ENCODE peak calls at places on chromosomes 5 and 9, in six cellular contexts. H is activated T-cell treated with anti-CD3 and anti-CD28 coated beads, Interleukin-2, amount 50 U/mL, for 72 hours; X is AG10803; J is mammary epithelial cell; R is iPS DF 6.9; T is AG04450. U is an unnamed sample.

GRCh38 chr9:131234799-131235479 is 41.4 kb downstream of the FAM78A start:
- DNase-seq in X (no peak), T (no peak), R (no peak), H (no peak), J (no peak), U (no peak)

GRCh38 chr5:177363565-177363964 is 5.8 kb downstream of the RGS14 start:
- DNase-seq in J (no peak), R (no peak), H (no peak), X (no peak), T (no peak), U (no peak)

GRCh38 chr5:113531760-113532159 is 18.3 kb downstream of the YTHDC2 start:
- DNase-seq in X (no peak), R (no peak), J (no peak), H (no peak), T (no peak), U (no peak)

GRCh38 chr5:37554938-37555337 is 175.8 kb downstream of the WDR70 start:
- DNase-seq in J (peak), H (no peak), R (no peak), X (no peak), T (no peak), U (no peak)

GRCh38 chr5:75566710-75567309 is 44.4 kb upstream of the ANKDD1B start:
- DNase-seq in X (peak), R (no peak), T (peak), J (peak), H (peak), U (peak)

GRCh38 chr9:87577746-87578145 is 80.1 kb downstream of the DAPK1 start:
- DNase-seq in R (no peak), H (no peak), T (no peak), X (no peak), J (no peak), U (no peak)

GRCh38 chr9:88235615-88236014 is 97.3 kb upstream of the SPATA31C2 start:
- DNase-seq in T (no peak), H (no peak), J (no peak), X (no peak), R (no peak), U (no peak)

GRCh38 chr5:78746990-78747389 is 98.4 kb upstream of the LHFPL2 start:
- DNase-seq in X (no peak), T (no peak), R (no peak), H (no peak), J (no peak), U (no peak)

GRCh38 chr9:13942695-13943094 is 371.2 kb downstream of the NFIB start:
- DNase-seq in J (peak), R (no peak), H (peak), X (peak), T (peak), U (peak)

GRCh38 chr5:171428168-171428658 is 8.8 kb downstream of the FGF18 start:
- DNase-seq in T (no peak), X (no peak), R (no peak), H (no peak), J (no peak), U (no peak)

GRCh38 chr5:41869150-41869738 is 981 bp downstream of the OXCT1 start:
- DNase-seq in T (no peak), R (no peak), J (peak), X (peak), H (peak), U (no peak)

GRCh38 chr9:93094294-93095204 is 1.5 kb upstream of the CARD19 start:
- DNase-seq in J (no peak), H (no peak), T (no peak), R (no peak), X (no peak), U (no peak)

GRCh38 chr9:114307323-114308250 is 15.3 kb upstream of the ORM1 start:
- DNase-seq in X (peak), H (no peak), T (no peak), R (no peak), J (no peak), U (no peak)

GRCh38 chr9:110502842-110503241 is 76.7 kb downstream of the SVEP1 start:
- DNase-seq in H (no peak), J (peak), R (no peak), X (no peak), T (no peak), U (no peak)

GRCh38 chr9:134644715-134645606 is 3.4 kb downstream of the COL5A1 start:
- DNase-seq in J (peak), R (no peak), H (no peak), T (peak), X (peak), U (peak)

GRCh38 chr5:59264641-59265245 is 628.8 kb downstream of the PDE4D start:
- DNase-seq in X (no peak), R (no peak), T (no peak), H (no peak), J (peak), U (no peak)

GRCh38 chr5:58922392-58923171 is 339.7 kb downstream of the RAB3C start:
- DNase-seq in R (no peak), J (no peak), T (no peak), H (no peak), X (peak), U (no peak)

GRCh38 chr9:130285271-130285670 is 19.7 kb downstream of the HMCN2 start:
- DNase-seq in J (no peak), T (no peak), R (no peak), X (no peak), H (no peak), U (no peak)

GRCh38 chr5:55232194-55232984 is 1.0 kb downstream of the CCNO start:
- DNase-seq in H (no peak), R (no peak), J (peak), X (no peak), T (no peak), U (no peak)

GRCh38 chr5:131324311-131324710 is 60.5 kb downstream of the CDC42SE2 start:
- DNase-seq in H (no peak), R (no peak), T (no peak), J (no peak), X (peak), U (no peak)

GRCh38 chr9:123090198-123090896 is 56.9 kb downstream of the GPR21 start:
- DNase-seq in R (no peak), X (peak), T (peak), J (no peak), H (no peak), U (no peak)

GRCh38 chr9:77887660-77888059 is 144.0 kb downstream of the GNAQ start:
- DNase-seq in X (no peak), J (no peak), R (no peak), H (no peak), T (no peak), U (no peak)

GRCh38 chr9:107890921-107891465 is 401.4 kb upstream of the KLF4 start:
- DNase-seq in T (no peak), X (no peak), J (peak), H (no peak), R (no peak), U (no peak)

GRCh38 chr5:95731571-95732554 is 727 bp downstream of the RHOBTB3 start:
- DNase-seq in H (peak), R (no peak), T (no peak), X (peak), J (peak), U (no peak)

GRCh38 chr9:16191237-16191636 is 638.4 kb downstream of the CCDC171 start:
- DNase-seq in R (no peak), J (no peak), H (no peak), X (no peak), T (no peak), U (no peak)

GRCh38 chr9:13478235-13478634 is 198.7 kb upstream of the MPDZ start:
- DNase-seq in H (no peak), T (no peak), J (no peak), X (peak), R (no peak), U (no peak)

GRCh38 chr9:100485196-100485595 is 12.2 kb downstream of the TMEFF1 start:
- DNase-seq in X (no peak), J (no peak), T (no peak), R (no peak), H (no peak), U (no peak)

GRCh38 chr5:145975361-145976066 is 39.1 kb downstream of the SH3RF2 start:
- DNase-seq in T (peak), R (no peak), J (peak), H (peak), X (peak), U (peak)

GRCh38 chr9:99305820-99306811 is 84.0 kb downstream of the SEC61B start:
- DNase-seq in R (no peak), T (no peak), J (no peak), H (no peak), X (no peak), U (no peak)

GRCh38 chr5:77852514-77853352 is 76.6 kb upstream of the TBCA start:
- DNase-seq in X (peak), H (peak), J (peak), R (peak), T (no peak), U (peak)

GRCh38 chr9:38009035-38009501 is 60.0 kb downstream of the SHB start:
- DNase-seq in H (no peak), T (no peak), R (no peak), J (no peak), X (no peak), U (no peak)

GRCh38 chr9:92493741-92494387 is 11.6 kb upstream of the ASPN start:
- DNase-seq in H (no peak), X (no peak), T (no peak), J (no peak), R (no peak), U (no peak)

GRCh38 chr5:17081142-17081541 is 136.3 kb upstream of the BASP1 start:
- DNase-seq in H (no peak), R (no peak), X (peak), T (no peak), J (no peak), U (no peak)

GRCh38 chr5:73454379-73455036 is 5.9 kb upstream of the FOXD1 start:
- DNase-seq in H (peak), R (peak), J (peak), T (no peak), X (no peak), U (no peak)

GRCh38 chr9:78236511-78236950 is 656 bp downstream of the CEP78 start:
- DNase-seq in J (peak), H (no peak), T (no peak), X (peak), R (no peak), U (no peak)

GRCh38 chr9:1514241-1514640 is 464.1 kb downstream of the DMRT2 start:
- DNase-seq in J (no peak), T (no peak), X (no peak), R (no peak), H (no peak), U (no peak)

GRCh38 chr9:109729513-109729912 is 50.5 kb upstream of the PALM2AKAP2 start:
- DNase-seq in H (no peak), R (no peak), T (no peak), X (no peak), J (no peak), U (no peak)